ENCODE peak calls at places on chromosome 21, in four cellular contexts. J, L, E and X are unnamed samples.

GRCh38 chr21:37195649-37196048 is 71.5 kb downstream of the VPS26C start:
- DNase-seq in J (no peak), L (no peak), E (no peak), X (no peak)

GRCh38 chr21:34180826-34181359 is 107.5 kb downstream of the MRPS6 start:
- DNase-seq in J (no peak), L (no peak), E (no peak), X (peak)

GRCh38 chr21:41877901-41878830 is 978 bp downstream of the PRDM15 start:
- DNase-seq in J (no peak), L (no peak), E (no peak), X (peak)

GRCh38 chr21:43207868-43208267 is 39.1 kb downstream of the CRYAA start:
- DNase-seq in J (peak), L (no peak), E (no peak), X (no peak)

GRCh38 chr21:31905444-31906400 is 32.9 kb downstream of the HUNK start:
- DNase-seq in J (no peak), L (no peak), E (no peak), X (no peak)

GRCh38 chr21:31173881-31174555 is 135.7 kb upstream of the KRTAP19-8 start:
- DNase-seq in J (no peak), L (no peak), E (no peak), X (peak)

GRCh38 chr21:37626320-37626719 is 259.7 kb downstream of the DYRK1A start:
- DNase-seq in J (no peak), L (no peak), E (no peak), X (no peak)

GRCh38 chr21:31161157-31161556 is 122.9 kb upstream of the KRTAP19-8 start:
- DNase-seq in J (no peak), L (peak), E (no peak), X (peak)

GRCh38 chr21:32386195-32386870 is 6.5 kb downstream of the URB1 start:
- DNase-seq in J (no peak), L (no peak), E (no peak), X (no peak)

GRCh38 chr21:34912022-34912933 is 136.8 kb downstream of the RUNX1 start:
- DNase-seq in J (peak), L (no peak), E (no peak), X (no peak)

GRCh38 chr21:43702785-43703067 is 16.2 kb upstream of the PDXK start:
- DNase-seq in J (no peak), L (no peak), E (no peak), X (no peak)

GRCh38 chr21:37413553-37414291 is 47.1 kb downstream of the DYRK1A start:
- DNase-seq in J (no peak), L (no peak), E (no peak), X (no peak)

GRCh38 chr21:17513214-17514123 is 626 bp downstream of the CXADR start:
- DNase-seq in J (peak), L (no peak), E (no peak), X (peak)

GRCh38 chr21:45845063-45845789 is 136.3 kb upstream of the COL6A1 start:
- DNase-seq in J (no peak), L (no peak), E (no peak), X (no peak)

GRCh38 chr21:41045534-41046268 is 122.3 kb upstream of the BACE2 start:
- DNase-seq in J (no peak), L (no peak), E (no peak), X (peak)

GRCh38 chr21:25573409-25574206 is 33.7 kb downstream of the MRPL39 start:
- DNase-seq in J (peak), L (peak), E (peak), X (peak)

GRCh38 chr21:34243562-34243961 is 120.2 kb upstream of the KCNE2 start:
- DNase-seq in J (no peak), L (no peak), E (no peak), X (no peak)

GRCh38 chr21:32604484-32604883 is 7.7 kb downstream of the CFAP298 start:
- DNase-seq in J (no peak), L (no peak), E (no peak), X (no peak)

GRCh38 chr21:45415188-45415942 is 10.4 kb downstream of the COL18A1 start:
- DNase-seq in J (no peak), L (no peak), E (no peak), X (no peak)

GRCh38 chr21:44994581-44995171 is 54.8 kb downstream of the SLX9 start:
- DNase-seq in J (no peak), L (no peak), E (no peak), X (no peak)

GRCh38 chr21:20882462-20883415 is 115.5 kb upstream of the NCAM2 start:
- DNase-seq in J (no peak), L (no peak), E (no peak), X (peak)